ENCODE peak calls at places on chromosomes 5 and 9, in six cellular contexts. One of them, this sample, is unnamed.
A peak's percentile ranks its signal among the peaks of the same experiment; 100 is the strongest.

GRCh38 chr9:91047529-91047928 is 245.9 kb downstream of the SYK start:
- DNase-seq in tibial artery: no peak
- DNase-seq in A673: no peak
- DNase-seq in cardiac muscle cell: no peak
- DNase-seq in frontal cortex: no peak
- DNase-seq in IMR-90: no peak
- DNase-seq in this sample: no peak

GRCh38 chr9:125933056-125933455 is 185.9 kb downstream of the PBX3 start:
- DNase-seq in tibial artery: no peak
- DNase-seq in A673: no peak
- DNase-seq in cardiac muscle cell: no peak
- DNase-seq in frontal cortex: no peak
- DNase-seq in IMR-90: no peak
- DNase-seq in this sample: no peak

GRCh38 chr5:138303365-138303764 is 28.2 kb downstream of the CDC25C start:
- DNase-seq in tibial artery: no peak
- DNase-seq in A673: no peak
- DNase-seq in cardiac muscle cell: no peak
- DNase-seq in frontal cortex: no peak
- DNase-seq in IMR-90: peak; percentile 68
- DNase-seq in this sample: peak; percentile 13

GRCh38 chr5:127909078-127909477 is 174.5 kb upstream of the SLC12A2 start:
- DNase-seq in tibial artery: no peak
- DNase-seq in A673: peak; percentile 27
- DNase-seq in cardiac muscle cell: peak; percentile 66
- DNase-seq in frontal cortex: no peak
- DNase-seq in IMR-90: peak; percentile 55
- DNase-seq in this sample: peak; percentile 78

GRCh38 chr5:151675225-151675955 is 11.3 kb downstream of the SPARC start:
- DNase-seq in tibial artery: peak; percentile 18
- DNase-seq in A673: peak; percentile 51
- DNase-seq in cardiac muscle cell: no peak
- DNase-seq in frontal cortex: no peak
- DNase-seq in IMR-90: peak; percentile 75
- DNase-seq in this sample: peak; percentile 59

GRCh38 chr9:96122756-96123155 is 179.2 kb downstream of the HSD17B3 start:
- DNase-seq in tibial artery: no peak
- DNase-seq in A673: no peak
- DNase-seq in cardiac muscle cell: no peak
- DNase-seq in frontal cortex: no peak
- DNase-seq in IMR-90: peak; percentile 58
- DNase-seq in this sample: no peak

GRCh38 chr5:151771259-151772028 is at the start of gene G3BP1:
- DNase-seq in tibial artery: peak; percentile 100
- DNase-seq in A673: peak; percentile 100
- DNase-seq in cardiac muscle cell: peak; percentile 100
- DNase-seq in frontal cortex: peak; percentile 95
- DNase-seq in IMR-90: peak; percentile 100
- DNase-seq in this sample: peak; percentile 100

GRCh38 chr5:78505860-78506259 is 142.7 kb downstream of the LHFPL2 start:
- DNase-seq in tibial artery: no peak
- DNase-seq in A673: no peak
- DNase-seq in cardiac muscle cell: no peak
- DNase-seq in frontal cortex: no peak
- DNase-seq in IMR-90: no peak
- DNase-seq in this sample: no peak

GRCh38 chr9:108163321-108164005 is 673.9 kb upstream of the KLF4 start:
- DNase-seq in tibial artery: no peak
- DNase-seq in A673: no peak
- DNase-seq in cardiac muscle cell: no peak
- DNase-seq in frontal cortex: no peak
- DNase-seq in IMR-90: peak; percentile 18
- DNase-seq in this sample: no peak

GRCh38 chr9:77935974-77936373 is 95.6 kb downstream of the GNAQ start:
- DNase-seq in tibial artery: no peak
- DNase-seq in A673: no peak
- DNase-seq in cardiac muscle cell: no peak
- DNase-seq in frontal cortex: no peak
- DNase-seq in IMR-90: no peak
- DNase-seq in this sample: no peak

GRCh38 chr5:172417983-172418630 is 36.2 kb downstream of the SH3PXD2B start:
- DNase-seq in tibial artery: peak; percentile 97
- DNase-seq in A673: peak; percentile 71
- DNase-seq in cardiac muscle cell: no peak
- DNase-seq in frontal cortex: no peak
- DNase-seq in IMR-90: peak; percentile 95
- DNase-seq in this sample: no peak

GRCh38 chr5:65329266-65329665 is 152.5 kb downstream of the ADAMTS6 start:
- DNase-seq in tibial artery: no peak
- DNase-seq in A673: no peak
- DNase-seq in cardiac muscle cell: no peak
- DNase-seq in frontal cortex: no peak
- DNase-seq in IMR-90: peak; percentile 41
- DNase-seq in this sample: no peak

GRCh38 chr9:105114956-105115728 is 129.3 kb upstream of the SLC44A1 start:
- DNase-seq in tibial artery: peak; percentile 68
- DNase-seq in A673: no peak
- DNase-seq in cardiac muscle cell: no peak
- DNase-seq in frontal cortex: no peak
- DNase-seq in IMR-90: peak; percentile 33
- DNase-seq in this sample: no peak

GRCh38 chr5:171309526-171310333 is 682 bp downstream of the TLX3 start:
- DNase-seq in tibial artery: no peak
- DNase-seq in A673: no peak
- DNase-seq in cardiac muscle cell: no peak
- DNase-seq in frontal cortex: no peak
- DNase-seq in IMR-90: no peak
- DNase-seq in this sample: no peak

GRCh38 chr5:9456435-9457042 is 89.3 kb downstream of the SEMA5A start:
- DNase-seq in tibial artery: no peak
- DNase-seq in A673: no peak
- DNase-seq in cardiac muscle cell: no peak
- DNase-seq in frontal cortex: no peak
- DNase-seq in IMR-90: peak; percentile 97
- DNase-seq in this sample: no peak

GRCh38 chr9:134813841-134814240 is 66.8 kb upstream of the FCN2 start:
- DNase-seq in tibial artery: no peak
- DNase-seq in A673: no peak
- DNase-seq in cardiac muscle cell: no peak
- DNase-seq in frontal cortex: no peak
- DNase-seq in IMR-90: no peak
- DNase-seq in this sample: no peak

GRCh38 chr5:175002128-175002527 is 277.7 kb downstream of the MSX2 start:
- DNase-seq in tibial artery: no peak
- DNase-seq in A673: no peak
- DNase-seq in cardiac muscle cell: no peak
- DNase-seq in frontal cortex: no peak
- DNase-seq in IMR-90: no peak
- DNase-seq in this sample: no peak

This sample was measured in SK-MEL-5.